ENCODE peak calls at places on chromosomes 4 and X, in eight cellular contexts. N is left ventricle myocardium inferior, P is heart left ventricle, Q is esophagus squamous epithelium, F is fibroblast of lung, I is uterus, X is spleen, R is brain microvascular endothelial cell. L is an unnamed sample.
A peak's percentile ranks its signal among the peaks of the same experiment; 100 is the strongest.

GRCh38 chr4:190020790-190021717 is 6.0 kb downstream of the FRG2 start:
- DNase-seq in Q (no peak), X (peak; percentile 69), R (no peak), P (peak; percentile 40), F (peak; percentile 27), I (no peak), N (no peak), L (no peak)

GRCh38 chr4:55398966-55399365 is 3.2 kb downstream of the TMEM165 start:
- DNase-seq in N (no peak), P (no peak), Q (no peak), I (no peak), R (no peak), F (no peak), X (no peak), L (no peak)

GRCh38 chr4:187685247-187685646 is 310.3 kb upstream of the ZFP42 start:
- DNase-seq in F (no peak), I (no peak), N (no peak), Q (no peak), P (no peak), X (no peak), R (no peak), L (no peak)

GRCh38 chrX:16666541-16666940 is 16.6 kb downstream of the S100G start:
- DNase-seq in N (no peak), I (no peak), Q (no peak), R (peak; percentile 66), F (no peak), P (no peak), X (no peak), L (no peak)

GRCh38 chr4:177483271-177483670 is 41.0 kb upstream of the AGA start:
- DNase-seq in I (no peak), F (peak; percentile 14), N (no peak), X (no peak), P (no peak), R (no peak), Q (no peak), L (no peak)

GRCh38 chr4:121011138-121011537 is 61.2 kb downstream of the NDNF start:
- DNase-seq in F (no peak), P (no peak), X (no peak), R (no peak), I (no peak), N (no peak), Q (no peak), L (no peak)

GRCh38 chr4:188403272-188403671 is 264.0 kb downstream of the TRIML1 start:
- DNase-seq in X (no peak), P (no peak), N (no peak), F (no peak), R (no peak), I (no peak), Q (no peak), L (no peak)

GRCh38 chrX:63656871-63657580 is 128.0 kb downstream of the ARHGEF9 start:
- DNase-seq in N (no peak), I (no peak), P (no peak), Q (no peak), F (peak; percentile 38), R (peak; percentile 82), X (no peak), L (peak; percentile 59)

GRCh38 chr4:161799687-161800086 is 364.1 kb downstream of the FSTL5 start:
- DNase-seq in F (peak; percentile 15), X (no peak), R (no peak), N (no peak), I (no peak), P (no peak), Q (no peak), L (no peak)

GRCh38 chr4:152696764-152697250 is 17.0 kb upstream of the TMEM154 start:
- DNase-seq in F (peak; percentile 66), I (no peak), R (peak; percentile 68), Q (peak; percentile 2), X (no peak), N (no peak), P (no peak), L (no peak)

GRCh38 chr4:125359363-125359762 is 44.6 kb downstream of the FAT4 start:
- DNase-seq in F (no peak), N (no peak), X (no peak), R (no peak), Q (no peak), I (no peak), P (no peak), L (no peak)

GRCh38 chr4:19776929-19777328 is 474.8 kb upstream of the SLIT2 start:
- DNase-seq in R (no peak), I (no peak), N (no peak), P (no peak), F (peak; percentile 21), Q (no peak), X (no peak), L (no peak)

GRCh38 chr4:116733368-116733767 is 352.0 kb downstream of the TRAM1L1 start:
- DNase-seq in Q (no peak), I (no peak), P (no peak), X (no peak), F (no peak), R (no peak), N (no peak), L (no peak)

GRCh38 chr4:87654487-87655044 is 4.5 kb downstream of the DMP1 start:
- DNase-seq in F (no peak), X (no peak), Q (no peak), R (no peak), P (no peak), I (no peak), N (no peak), L (no peak)

DNA sequence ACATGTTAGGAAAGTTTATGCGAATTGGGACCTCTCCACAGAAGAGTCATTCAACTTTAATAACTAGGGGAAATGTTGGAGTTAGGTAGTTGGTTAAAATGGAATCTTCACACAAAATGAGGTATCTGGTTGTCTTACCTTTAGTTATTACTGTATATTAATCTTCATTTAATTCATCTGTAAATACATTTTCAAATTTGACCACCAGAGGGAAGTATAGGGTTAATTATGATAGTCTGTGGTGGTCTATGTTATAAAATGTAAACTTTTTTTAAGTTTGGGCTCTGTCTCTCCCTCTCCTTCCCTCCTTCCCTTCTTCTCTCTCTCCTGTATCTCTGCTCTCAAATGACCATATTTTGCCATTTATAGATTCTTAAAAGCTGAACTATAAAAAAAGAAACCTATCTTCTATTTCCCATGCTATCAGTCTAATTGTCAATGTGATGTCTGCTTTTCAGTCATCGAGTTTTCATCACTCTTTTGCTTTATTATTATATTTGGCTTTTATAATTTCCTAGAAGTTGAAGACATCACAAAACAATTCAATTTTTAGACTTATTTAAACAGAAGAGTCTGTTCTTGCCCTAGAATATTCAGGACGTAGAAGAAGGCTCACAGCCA is 49.8 kb downstream of the TMEM144 start:
- DNase-seq in F (peak; percentile 60), P (no peak), Q (no peak), R (no peak), I (no peak), X (no peak), N (no peak), L (no peak)
- TF ChIP-seq CTCF in F (no peak), P (no peak), Q (no peak), R (no peak), I (no peak), X (no peak), N (peak; percentile 38), L (peak; percentile 5)

GRCh38 chr4:81032174-81032551 is 1.7 kb downstream of the BMP3 start:
- DNase-seq in N (no peak), R (no peak), X (no peak), F (no peak), I (no peak), Q (no peak), P (no peak), L (no peak)

GRCh38 chr4:81031389-81032173 is 1.1 kb downstream of the BMP3 start:
- DNase-seq in R (no peak), F (no peak), I (no peak), P (no peak), N (no peak), X (peak; percentile 74), Q (no peak), L (no peak)

GRCh38 chr4:81032805-81033684 is 2.5 kb downstream of the BMP3 start:
- DNase-seq in P (no peak), N (no peak), R (no peak), X (no peak), F (no peak), Q (no peak), I (no peak), L (no peak)

GRCh38 chr4:81030617-81031388 is at the start of gene BMP3:
- DNase-seq in I (no peak), X (peak; percentile 73), F (peak; percentile 48), Q (no peak), R (no peak), N (no peak), P (no peak), L (no peak)

DNA sequence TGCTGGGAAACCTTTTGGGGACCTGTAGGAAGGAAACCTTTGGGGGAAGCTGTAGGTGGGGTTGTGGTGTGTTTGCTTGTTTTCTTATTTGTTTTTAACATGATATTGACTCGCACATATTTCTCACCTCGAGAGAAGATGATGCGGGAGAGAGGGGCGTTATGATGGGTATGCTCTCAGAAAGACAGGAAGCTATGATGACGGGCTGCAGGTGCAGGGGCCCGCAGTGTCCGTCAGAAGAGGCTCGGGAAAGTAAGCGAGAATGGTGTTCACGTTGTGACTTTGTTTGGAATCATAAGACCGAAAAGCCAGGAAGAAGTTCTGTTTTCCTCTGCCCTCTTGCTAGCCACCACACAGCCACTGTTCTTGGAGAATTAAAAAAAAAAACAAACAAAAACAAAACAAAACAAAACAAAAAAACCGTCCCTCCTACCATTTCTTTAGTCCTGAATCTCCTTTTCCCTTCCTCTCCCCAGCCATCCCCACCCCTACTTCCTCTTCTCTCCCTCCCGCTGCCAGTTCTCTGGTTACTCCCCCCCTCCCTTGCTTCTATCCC is 369 bp upstream of the BMP3 start:
- DNase-seq in N (no peak), Q (no peak), R (no peak), F (no peak), X (no peak), I (no peak), P (no peak), L (no peak)
- H3K4me3 ChIP-seq in N (peak overlapping the region; percentile 58), Q (peak overlapping the region; percentile 24), R (peak overlapping the region; percentile 41), F (peak overlapping the region; percentile 52), X (peak overlapping the region; percentile 42), I (peak overlapping the region; percentile 33), P (peak overlapping the region; percentile 29), L (peak overlapping the region; percentile 40)

DNA sequence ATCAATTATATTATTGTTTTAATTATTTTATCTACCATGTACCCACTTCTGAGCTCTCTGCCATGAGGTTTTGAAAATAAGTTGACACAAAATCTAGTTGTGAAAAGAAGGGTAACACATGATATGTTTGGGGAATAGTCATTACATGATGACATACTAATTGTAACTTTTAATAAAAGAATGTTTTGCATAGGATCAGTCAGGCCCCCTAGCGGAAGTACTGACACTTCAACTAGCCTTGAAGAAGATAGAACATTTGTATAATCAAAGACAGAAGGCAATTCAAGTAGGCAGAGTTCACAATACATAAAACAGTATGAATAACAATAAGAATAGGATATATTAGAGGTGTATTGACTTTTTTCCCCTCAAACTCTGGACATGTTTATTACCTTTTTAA is 1191.0 kb upstream of the AGA start:
- DNase-seq in Q (no peak), X (no peak), N (no peak), P (no peak), R (no peak), F (no peak), I (no peak), L (no peak)
- TF ChIP-seq CTCF in Q (no peak), X (no peak), N (no peak), P (no peak), R (no peak), F (peak; percentile 15), I (no peak), L (no peak)

DNA sequence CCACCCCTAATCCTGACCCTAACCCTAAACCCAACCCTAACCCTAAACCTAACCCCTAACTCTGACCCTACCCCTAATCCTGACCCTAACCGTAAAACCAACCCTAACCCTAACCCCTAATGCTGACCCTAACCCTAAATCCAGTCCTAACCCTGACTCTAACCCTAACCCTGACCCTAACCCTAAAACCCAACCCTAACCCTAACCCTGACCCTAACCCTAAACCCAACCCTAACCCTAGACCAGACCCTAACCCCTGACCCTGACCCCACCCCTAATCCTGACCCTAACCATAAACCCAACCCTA is 708 bp upstream of the PCGF3 start:
- DNase-seq in P (no peak), Q (no peak), N (no peak), X (no peak), F (no peak), I (no peak), R (no peak), L (no peak)
- H3K4me3 ChIP-seq in P (peak overlapping the region; percentile 99), Q (peak overlapping the region; percentile 83), N (peak overlapping the region; percentile 99), X (peak overlapping the region; percentile 52), F (peak overlapping the region; percentile 58), I (peak overlapping the region; percentile 81), R (no peak overlapping the region), L (no peak overlapping the region)